ENCODE peak calls at places on chromosome X, in four cellular contexts. O, F, R and Z are unnamed samples.

GRCh38 chrX:148960060-148960459 is 459.6 kb downstream of the AFF2 start:
- DNase-seq in O (no peak), F (no peak), R (no peak), Z (no peak)

GRCh38 chrX:94908171-94908570 is 1234.2 kb downstream of the FAM133A start:
- DNase-seq in F (no peak), R (no peak), O (no peak), Z (peak; percentile 92)

GRCh38 chrX:721354-721753 is 90.8 kb downstream of the SHOX start:
- DNase-seq in O (no peak), R (no peak), F (no peak), Z (no peak)

GRCh38 chrX:132474522-132474921 is 14.3 kb downstream of the MBNL3 start:
- DNase-seq in F (no peak), O (no peak), R (no peak), Z (no peak)

GRCh38 chrX:103503163-103503852 is 16.0 kb downstream of the RAB40A start:
- DNase-seq in R (no peak), F (no peak), O (no peak), Z (no peak)

GRCh38 chrX:132041016-132041415 is 17.9 kb downstream of the STK26 start:
- DNase-seq in F (no peak), R (no peak), O (no peak), Z (no peak)

GRCh38 chrX:44017726-44018125 is 44.5 kb upstream of the NDP start:
- DNase-seq in O (no peak), F (no peak), R (no peak), Z (no peak)

GRCh38 chrX:137567474-137568232 is 1.7 kb downstream of the ZIC3 start:
- DNase-seq in F (no peak), R (no peak), O (no peak), Z (no peak)

GRCh38 chrX:344371-344901 is 25.8 kb upstream of the GTPBP6 start:
- DNase-seq in F (no peak), O (no peak), R (no peak), Z (no peak)

GRCh38 chrX:87526281-87526680 is 8.7 kb downstream of the KLHL4 start:
- DNase-seq in R (no peak), F (no peak), O (no peak), Z (no peak)

GRCh38 chrX:109384569-109385174 is 97.2 kb downstream of the GUCY2F start:
- DNase-seq in O (no peak), F (no peak), R (no peak), Z (peak; percentile 3)

GRCh38 chrX:53089224-53089842 is 4.6 kb upstream of the KANTR start:
- DNase-seq in R (peak; percentile 60), O (peak; percentile 44), F (peak; percentile 53), Z (peak; percentile 40)

GRCh38 chrX:31185884-31186283 is 114.0 kb upstream of the FTHL17 start:
- DNase-seq in O (no peak), F (no peak), R (no peak), Z (no peak)

GRCh38 chrX:126137899-126138298 is 28.2 kb downstream of the DCAF12L2 start:
- DNase-seq in R (no peak), F (no peak), O (no peak), Z (no peak)

GRCh38 chrX:68232206-68232605 is 201.1 kb downstream of the OPHN1 start:
- DNase-seq in F (no peak), R (no peak), O (no peak), Z (no peak)

GRCh38 chrX:48833531-48834138 is 1.8 kb downstream of the PCSK1N start:
- DNase-seq in O (no peak), F (no peak), R (no peak), Z (no peak)

GRCh38 chrX:12958461-12958860 is 16.4 kb upstream of the TMSB4X start:
- DNase-seq in F (no peak), R (no peak), O (no peak), Z (no peak)

GRCh38 chrX:138775501-138775900 is 64.0 kb upstream of the FGF13 start:
- DNase-seq in F (no peak), R (no peak), O (no peak), Z (no peak)